ENCODE peak calls at places on chromosomes 5 and 9, in eight cellular contexts. K, Q, V, U, P, T, C and D are unnamed samples.

GRCh38 chr5:34486160-34486765 is 169.9 kb upstream of the RAI14 start:
- DNase-seq in V (peak), Q (peak), C (no peak), T (peak), U (peak), K (peak), P (peak), D (no peak)

GRCh38 chr9:123196124-123196523 is 72.3 kb downstream of the STRBP start:
- DNase-seq in U (no peak), V (no peak), Q (no peak), P (no peak), K (no peak), C (no peak), T (no peak), D (no peak)

GRCh38 chr5:135426102-135427082 is 20.8 kb downstream of the DCANP1 start:
- DNase-seq in V (peak), U (no peak), P (peak), C (no peak), Q (peak), T (peak), K (no peak), D (no peak)

GRCh38 chr5:11072556-11072955 is 311.5 kb upstream of the DAP start:
- DNase-seq in P (no peak), Q (no peak), T (no peak), C (no peak), U (no peak), K (no peak), V (no peak), D (no peak)

GRCh38 chr9:123475407-123475806 is 119.4 kb downstream of the CRB2 start:
- DNase-seq in V (no peak), C (no peak), K (no peak), T (no peak), Q (no peak), P (no peak), U (no peak), D (no peak)

GRCh38 chr5:111741270-111741669 is 15.7 kb downstream of the NREP start:
- DNase-seq in U (no peak), P (no peak), V (no peak), C (no peak), K (no peak), T (no peak), Q (no peak), D (no peak)

GRCh38 chr5:74550927-74551326 is 89.6 kb downstream of the ENC1 start:
- DNase-seq in C (no peak), T (no peak), P (no peak), U (no peak), V (no peak), Q (no peak), K (no peak), D (no peak)

GRCh38 chr9:129497064-129497836 is 123.7 kb downstream of the C9orf50 start:
- DNase-seq in T (no peak), Q (no peak), U (no peak), K (no peak), C (no peak), P (peak), V (no peak), D (no peak)

GRCh38 chr9:16705121-16705604 is 165.3 kb downstream of the BNC2 start:
- DNase-seq in K (no peak), T (peak), P (peak), V (no peak), U (no peak), C (peak), Q (no peak), D (no peak)

GRCh38 chr5:78647411-78647818 is 1.2 kb downstream of the LHFPL2 start:
- DNase-seq in V (peak), P (peak), K (no peak), T (peak), U (no peak), C (no peak), Q (peak), D (no peak)

GRCh38 chr9:91734371-91734981 is 215.6 kb downstream of the ROR2 start:
- DNase-seq in T (peak), K (peak), C (no peak), V (peak), U (peak), Q (peak), P (peak), D (no peak)

GRCh38 chr5:135038829-135039525 is 4.9 kb upstream of the PITX1 start:
- DNase-seq in C (no peak), U (no peak), V (peak), Q (no peak), P (no peak), T (peak), K (no peak), D (no peak)

GRCh38 chr9:105191508-105192118 is 52.8 kb upstream of the SLC44A1 start:
- DNase-seq in K (no peak), U (no peak), V (peak), T (no peak), Q (peak), C (no peak), P (no peak), D (no peak)

GRCh38 chr9:104974053-104974983 is 46.4 kb upstream of the ABCA1 start:
- DNase-seq in C (no peak), K (no peak), T (no peak), U (no peak), V (no peak), P (no peak), Q (no peak), D (no peak)

GRCh38 chr5:39062104-39062503 is 12.1 kb downstream of the RICTOR start:
- DNase-seq in U (no peak), C (no peak), V (no peak), Q (no peak), K (no peak), P (no peak), T (no peak), D (no peak)

GRCh38 chr5:169183581-169183980 is 117.4 kb downstream of the SLIT3 start:
- DNase-seq in T (no peak), V (no peak), C (no peak), P (no peak), K (no peak), U (no peak), Q (no peak), D (no peak)

GRCh38 chr5:113177225-113177624 is 200.6 kb downstream of the DCP2 start:
- DNase-seq in U (no peak), P (no peak), K (no peak), Q (no peak), T (no peak), C (no peak), V (no peak), D (no peak)

GRCh38 chr9:99722852-99723251 is 98.8 kb upstream of the NR4A3 start:
- DNase-seq in U (no peak), T (no peak), P (no peak), K (no peak), C (no peak), Q (no peak), V (peak), D (no peak)

GRCh38 chr9:128034821-128035764 is 32.0 kb downstream of the NAIF1 start:
- DNase-seq in K (peak), U (peak), V (peak), T (peak), Q (peak), P (peak), C (no peak), D (no peak)

GRCh38 chr5:9799601-9800000 is 169.4 kb upstream of the TAS2R1 start:
- DNase-seq in C (no peak), V (no peak), Q (no peak), P (no peak), U (no peak), T (no peak), K (no peak), D (no peak)

GRCh38 chr9:109904666-109905065 is 124.7 kb downstream of the PALM2AKAP2 start:
- DNase-seq in V (no peak), P (no peak), U (no peak), K (no peak), Q (no peak), T (no peak), C (no peak), D (no peak)

GRCh38 chr9:136059321-136059791 is 35.7 kb downstream of the NACC2 start:
- DNase-seq in C (peak), T (no peak), Q (no peak), U (no peak), P (no peak), K (peak), V (no peak), D (no peak)

GRCh38 chr5:1751864-1752822 is 47.5 kb downstream of the MRPL36 start:
- DNase-seq in U (no peak), Q (no peak), K (peak), V (no peak), C (peak), T (no peak), P (no peak), D (no peak)

GRCh38 chr5:142684508-142685031 is 1.3 kb downstream of the FGF1 start:
- DNase-seq in V (no peak), T (no peak), K (no peak), Q (no peak), U (no peak), P (no peak), C (no peak), D (no peak)

GRCh38 chr5:179285236-179285635 is 60.0 kb downstream of the ADAMTS2 start:
- DNase-seq in P (no peak), U (no peak), V (no peak), K (peak), Q (no peak), T (no peak), C (no peak), D (no peak)

GRCh38 chr5:151222769-151223446 is 984 bp downstream of the CCDC69 start:
- DNase-seq in P (no peak), Q (peak), T (no peak), K (peak), V (no peak), U (peak), C (no peak), D (no peak)

GRCh38 chr5:141692919-141693848 is 11.2 kb upstream of the ARAP3 start:
- DNase-seq in K (peak), V (peak), U (peak), C (no peak), Q (peak), P (peak), T (peak), D (no peak)

GRCh38 chr9:131667576-131667975 is 72.3 kb downstream of the RAPGEF1 start:
- DNase-seq in Q (peak), V (peak), P (no peak), K (peak), U (peak), C (no peak), T (no peak), D (no peak)

GRCh38 chr9:88736136-88736637 is 201.2 kb downstream of the NXNL2 start:
- DNase-seq in V (no peak), U (no peak), Q (no peak), T (no peak), C (no peak), K (no peak), P (no peak), D (no peak)

GRCh38 chr9:136029556-136029955 is 65.5 kb downstream of the NACC2 start:
- DNase-seq in T (no peak), C (peak), K (peak), Q (no peak), V (no peak), U (no peak), P (no peak), D (no peak)

GRCh38 chr9:131641618-131642495 is 96.5 kb downstream of the PRRT1B start:
- DNase-seq in C (peak), U (no peak), Q (no peak), K (no peak), V (peak), P (no peak), T (no peak), D (no peak)

GRCh38 chr5:93724791-93725190 is 16.6 kb downstream of the POU5F2 start:
- DNase-seq in K (no peak), Q (no peak), C (no peak), P (no peak), T (no peak), V (no peak), U (no peak), D (no peak)